ENCODE peak calls at places on chromosome 4, in six cellular contexts. One of them, this sample, is unnamed.

GRCh38 chr4:125365731-125366130 is 51.0 kb downstream of the FAT4 start:
- DNase-seq in astrocyte: no peak
- DNase-seq in suprapubic skin: no peak
- DNase-seq in fibroblast of lung: no peak
- DNase-seq in brain microvascular endothelial cell: no peak
- DNase-seq in sigmoid colon: no peak
- DNase-seq in this sample: no peak

GRCh38 chr4:74426101-74426500 is 18.8 kb upstream of the AREG start:
- DNase-seq in astrocyte: no peak
- DNase-seq in suprapubic skin: no peak
- DNase-seq in fibroblast of lung: peak; percentile 76
- DNase-seq in brain microvascular endothelial cell: peak; percentile 92
- DNase-seq in sigmoid colon: no peak
- DNase-seq in this sample: no peak

GRCh38 chr4:95204873-95205272 is 343.9 kb downstream of the UNC5C start:
- DNase-seq in astrocyte: no peak
- DNase-seq in suprapubic skin: no peak
- DNase-seq in fibroblast of lung: no peak
- DNase-seq in brain microvascular endothelial cell: no peak
- DNase-seq in sigmoid colon: no peak
- DNase-seq in this sample: no peak

GRCh38 chr4:186010821-186011220 is 58.1 kb upstream of the TLR3 start:
- DNase-seq in astrocyte: no peak
- DNase-seq in suprapubic skin: no peak
- DNase-seq in fibroblast of lung: no peak
- DNase-seq in brain microvascular endothelial cell: no peak
- DNase-seq in sigmoid colon: no peak
- DNase-seq in this sample: no peak

GRCh38 chr4:188779586-188779985 is 640.3 kb downstream of the TRIML1 start:
- DNase-seq in astrocyte: no peak
- DNase-seq in suprapubic skin: no peak
- DNase-seq in fibroblast of lung: peak; percentile 6
- DNase-seq in brain microvascular endothelial cell: peak; percentile 7
- DNase-seq in sigmoid colon: no peak
- DNase-seq in this sample: no peak

GRCh38 chr4:82753725-82754410 is 44.7 kb downstream of the SCD5 start:
- DNase-seq in astrocyte: no peak
- DNase-seq in suprapubic skin: no peak
- DNase-seq in fibroblast of lung: peak; percentile 36
- DNase-seq in brain microvascular endothelial cell: no peak
- DNase-seq in sigmoid colon: no peak
- DNase-seq in this sample: peak; percentile 72

GRCh38 chr4:158938462-158939044 is 164.3 kb upstream of the RAPGEF2 start:
- DNase-seq in astrocyte: peak; percentile 57
- DNase-seq in suprapubic skin: no peak
- DNase-seq in fibroblast of lung: peak; percentile 69
- DNase-seq in brain microvascular endothelial cell: no peak
- DNase-seq in sigmoid colon: no peak
- DNase-seq in this sample: no peak

GRCh38 chr4:153620352-153620751 is 63.7 kb upstream of the TLR2 start:
- DNase-seq in astrocyte: no peak
- DNase-seq in suprapubic skin: no peak
- DNase-seq in fibroblast of lung: peak; percentile 24
- DNase-seq in brain microvascular endothelial cell: no peak
- DNase-seq in sigmoid colon: no peak
- DNase-seq in this sample: no peak

GRCh38 chr4:3646280-3646679 is 114.1 kb upstream of the LRPAP1 start:
- DNase-seq in astrocyte: no peak
- DNase-seq in suprapubic skin: no peak
- DNase-seq in fibroblast of lung: no peak
- DNase-seq in brain microvascular endothelial cell: no peak
- DNase-seq in sigmoid colon: no peak
- DNase-seq in this sample: no peak

GRCh38 chr4:68535976-68536375 is 40.1 kb downstream of the UGT2B17 start:
- DNase-seq in astrocyte: no peak
- DNase-seq in suprapubic skin: no peak
- DNase-seq in fibroblast of lung: no peak
- DNase-seq in brain microvascular endothelial cell: no peak
- DNase-seq in sigmoid colon: no peak
- DNase-seq in this sample: no peak

GRCh38 chr4:83096397-83096796 is 18.1 kb downstream of the PLAC8 start:
- DNase-seq in astrocyte: no peak
- DNase-seq in suprapubic skin: no peak
- DNase-seq in fibroblast of lung: no peak
- DNase-seq in brain microvascular endothelial cell: no peak
- DNase-seq in sigmoid colon: no peak
- DNase-seq in this sample: no peak

GRCh38 chr4:41537267-41537890 is 578 bp upstream of the LIMCH1 start:
- DNase-seq in astrocyte: no peak
- DNase-seq in suprapubic skin: no peak
- DNase-seq in fibroblast of lung: no peak
- DNase-seq in brain microvascular endothelial cell: no peak
- DNase-seq in sigmoid colon: no peak
- DNase-seq in this sample: no peak

DNA sequence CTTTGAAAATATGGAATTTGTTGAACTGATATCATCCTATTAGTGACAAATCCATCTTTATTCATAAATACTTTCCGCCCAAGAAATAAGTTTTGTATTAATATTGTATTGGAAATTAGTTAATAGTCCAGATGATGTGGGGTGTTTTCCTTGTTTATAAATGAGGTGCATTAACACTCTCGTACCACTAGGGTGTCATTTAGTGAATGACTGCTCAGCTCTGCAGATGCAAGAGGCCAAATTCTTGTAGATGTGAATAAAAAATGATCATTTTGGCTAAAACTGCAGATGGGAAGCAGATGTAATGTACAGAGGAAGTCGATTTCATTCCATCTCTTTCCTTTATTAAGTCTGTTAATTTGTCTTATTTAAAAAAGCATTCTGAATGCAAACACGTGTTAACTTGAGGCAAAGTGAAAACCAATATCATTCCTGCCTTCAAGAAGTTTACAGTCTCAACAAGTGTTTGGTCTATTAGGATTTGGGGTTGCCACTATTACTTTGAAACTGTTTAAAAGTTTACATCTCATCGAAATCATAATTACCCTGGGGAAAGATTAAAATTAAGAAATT is 108.1 kb downstream of the DHX15 start:
- DNase-seq in astrocyte: peak; percentile 3
- DNase-seq in suprapubic skin: no peak
- DNase-seq in fibroblast of lung: peak; percentile 38
- DNase-seq in brain microvascular endothelial cell: no peak
- DNase-seq in sigmoid colon: no peak
- DNase-seq in this sample: no peak
- TF ChIP-seq CTCF in astrocyte: peak; percentile 64
- TF ChIP-seq CTCF in suprapubic skin: no peak
- TF ChIP-seq CTCF in fibroblast of lung: peak; percentile 67
- TF ChIP-seq CTCF in brain microvascular endothelial cell: peak; percentile 62
- TF ChIP-seq CTCF in sigmoid colon: peak; percentile 38
- TF ChIP-seq CTCF in this sample: peak; percentile 62

GRCh38 chr4:133151301-133151680 is 2.2 kb downstream of the PCDH10 start:
- DNase-seq in astrocyte: peak; percentile 30
- DNase-seq in suprapubic skin: no peak
- DNase-seq in fibroblast of lung: peak; percentile 15
- DNase-seq in brain microvascular endothelial cell: no peak
- DNase-seq in sigmoid colon: peak; percentile 48
- DNase-seq in this sample: no peak

GRCh38 chr4:133150643-133151300 is 1.7 kb downstream of the PCDH10 start:
- DNase-seq in astrocyte: peak; percentile 42
- DNase-seq in suprapubic skin: no peak
- DNase-seq in fibroblast of lung: peak; percentile 12
- DNase-seq in brain microvascular endothelial cell: peak; percentile 20
- DNase-seq in sigmoid colon: peak; percentile 61
- DNase-seq in this sample: peak; percentile 22

GRCh38 chr4:133152801-133153526 is 3.9 kb downstream of the PCDH10 start:
- DNase-seq in astrocyte: peak; percentile 39
- DNase-seq in suprapubic skin: peak; percentile 31
- DNase-seq in fibroblast of lung: peak; percentile 14
- DNase-seq in brain microvascular endothelial cell: peak; percentile 13
- DNase-seq in sigmoid colon: no peak
- DNase-seq in this sample: peak; percentile 4

GRCh38 chr4:133152330-133152791 is 3.3 kb downstream of the PCDH10 start:
- DNase-seq in astrocyte: peak; percentile 43
- DNase-seq in suprapubic skin: peak; percentile 66
- DNase-seq in fibroblast of lung: peak; percentile 21
- DNase-seq in brain microvascular endothelial cell: no peak
- DNase-seq in sigmoid colon: no peak
- DNase-seq in this sample: peak; percentile 20

GRCh38 chr4:133151681-133152329 is 2.7 kb downstream of the PCDH10 start:
- DNase-seq in astrocyte: peak; percentile 48
- DNase-seq in suprapubic skin: peak; percentile 72
- DNase-seq in fibroblast of lung: peak; percentile 12
- DNase-seq in brain microvascular endothelial cell: peak; percentile 9
- DNase-seq in sigmoid colon: peak; percentile 62
- DNase-seq in this sample: no peak
- H3K27me3 ChIP-seq in astrocyte: no peaks in the 10 kb centered on the region
- H3K27me3 ChIP-seq in suprapubic skin: peaks cover 78% of the 10 kb centered on the region
- H3K27me3 ChIP-seq in fibroblast of lung: peaks cover 3% of the 10 kb centered on the region
- H3K27me3 ChIP-seq in brain microvascular endothelial cell: no peaks in the 10 kb centered on the region
- H3K27me3 ChIP-seq in sigmoid colon: peaks cover 16% of the 10 kb centered on the region
- H3K27me3 ChIP-seq in this sample: peaks cover 82% of the 10 kb centered on the region

GRCh38 chr4:39066371-39066770 is 4.3 kb downstream of the KLHL5 start:
- DNase-seq in astrocyte: no peak
- DNase-seq in suprapubic skin: no peak
- DNase-seq in fibroblast of lung: no peak
- DNase-seq in brain microvascular endothelial cell: no peak
- DNase-seq in sigmoid colon: no peak
- DNase-seq in this sample: no peak
- TF ChIP-seq CTCF in astrocyte: no peak
- TF ChIP-seq CTCF in suprapubic skin: no peak
- TF ChIP-seq CTCF in fibroblast of lung: no peak
- TF ChIP-seq CTCF in brain microvascular endothelial cell: no peak
- TF ChIP-seq CTCF in sigmoid colon: no peak
- TF ChIP-seq CTCF in this sample: no peak

GRCh38 chr4:143585548-143585947 is 72.0 kb downstream of the SMARCA5 start:
- DNase-seq in astrocyte: no peak
- DNase-seq in suprapubic skin: no peak
- DNase-seq in fibroblast of lung: no peak
- DNase-seq in brain microvascular endothelial cell: no peak
- DNase-seq in sigmoid colon: no peak
- DNase-seq in this sample: peak; percentile 13

GRCh38 chr4:143586080-143586479 is 72.6 kb downstream of the SMARCA5 start:
- DNase-seq in astrocyte: peak; percentile 12
- DNase-seq in suprapubic skin: no peak
- DNase-seq in fibroblast of lung: no peak
- DNase-seq in brain microvascular endothelial cell: peak; percentile 67
- DNase-seq in sigmoid colon: no peak
- DNase-seq in this sample: no peak

GRCh38 chr4:143581331-143581961 is 67.9 kb downstream of the SMARCA5 start:
- DNase-seq in astrocyte: no peak
- DNase-seq in suprapubic skin: no peak
- DNase-seq in fibroblast of lung: no peak
- DNase-seq in brain microvascular endothelial cell: no peak
- DNase-seq in sigmoid colon: no peak
- DNase-seq in this sample: no peak
- H3K27me3 ChIP-seq in astrocyte: no peaks in the 10 kb centered on the region
- H3K27me3 ChIP-seq in suprapubic skin: no peaks in the 10 kb centered on the region
- H3K27me3 ChIP-seq in fibroblast of lung: no peaks in the 10 kb centered on the region
- H3K27me3 ChIP-seq in brain microvascular endothelial cell: no peaks in the 10 kb centered on the region
- H3K27me3 ChIP-seq in sigmoid colon: no peaks in the 10 kb centered on the region
- H3K27me3 ChIP-seq in this sample: no peaks in the 10 kb centered on the region

GRCh38 chr4:119034276-119035008 is 101.2 kb upstream of the MYOZ2 start:
- DNase-seq in astrocyte: peak; percentile 29
- DNase-seq in suprapubic skin: no peak
- DNase-seq in fibroblast of lung: no peak
- DNase-seq in brain microvascular endothelial cell: no peak
- DNase-seq in sigmoid colon: no peak
- DNase-seq in this sample: no peak
- TF ChIP-seq CTCF in astrocyte: no peak
- TF ChIP-seq CTCF in suprapubic skin: no peak
- TF ChIP-seq CTCF in fibroblast of lung: no peak
- TF ChIP-seq CTCF in brain microvascular endothelial cell: peak; percentile 37
- TF ChIP-seq CTCF in sigmoid colon: no peak
- TF ChIP-seq CTCF in this sample: peak; percentile 17

DNA sequence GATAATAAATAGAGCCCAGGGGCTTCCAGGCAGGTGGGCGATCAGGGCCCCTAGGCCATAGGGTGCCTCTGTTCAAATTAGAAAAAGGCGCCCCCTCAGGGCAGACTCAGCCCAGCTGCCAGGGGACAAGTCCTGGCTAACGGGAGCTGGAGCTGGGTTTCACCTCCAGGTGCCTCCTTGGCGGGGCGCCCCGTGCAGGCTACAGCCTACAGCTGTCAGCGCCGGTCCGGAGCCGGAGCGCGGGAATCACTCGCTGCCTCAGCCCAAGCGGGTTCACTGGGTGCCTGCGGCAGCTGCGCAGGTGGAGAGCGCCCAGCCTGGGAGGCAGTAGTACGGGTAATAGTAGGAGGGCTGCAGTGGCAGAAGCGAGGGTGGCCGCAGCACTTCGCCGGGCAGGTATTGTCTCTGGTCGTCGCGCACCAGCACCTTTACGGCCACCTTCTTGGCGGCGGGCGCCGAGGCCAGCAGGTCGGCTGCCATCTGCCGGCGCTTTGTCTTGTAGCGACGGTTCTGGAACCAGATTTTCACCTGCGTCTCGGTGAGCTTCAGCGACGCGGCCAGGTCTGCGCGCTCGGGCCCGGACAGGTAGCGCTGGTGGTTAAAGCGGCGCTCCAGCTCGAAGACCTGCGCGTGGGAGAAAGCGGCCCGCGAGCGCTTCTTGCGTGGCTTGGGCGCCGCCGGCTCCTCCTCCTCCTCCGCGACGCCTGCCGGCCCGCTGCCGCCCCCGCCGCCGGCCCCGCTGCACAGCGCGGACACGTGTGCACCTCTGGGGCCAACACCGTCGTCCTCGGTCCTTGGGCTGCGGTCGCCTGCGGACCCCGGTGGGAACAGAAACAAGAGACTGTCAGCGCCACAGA is 2.4 kb downstream of the NKX3-2 start:
- DNase-seq in astrocyte: no peak
- DNase-seq in suprapubic skin: no peak
- DNase-seq in fibroblast of lung: no peak
- DNase-seq in brain microvascular endothelial cell: no peak
- DNase-seq in sigmoid colon: peak; percentile 78
- DNase-seq in this sample: peak; percentile 35
- H3K27me3 ChIP-seq in astrocyte: peaks cover 90% of the 10 kb centered on the region
- H3K27me3 ChIP-seq in suprapubic skin: peaks cover 100% of the 10 kb centered on the region
- H3K27me3 ChIP-seq in fibroblast of lung: peaks cover 78% of the 10 kb centered on the region
- H3K27me3 ChIP-seq in brain microvascular endothelial cell: peaks cover 89% of the 10 kb centered on the region
- H3K27me3 ChIP-seq in sigmoid colon: peaks cover 3% of the 10 kb centered on the region
- H3K27me3 ChIP-seq in this sample: peaks cover 100% of the 10 kb centered on the region

GRCh38 chr4:16642897-16643296 is 255.5 kb downstream of the LDB2 start:
- DNase-seq in astrocyte: no peak
- DNase-seq in suprapubic skin: no peak
- DNase-seq in fibroblast of lung: peak; percentile 30
- DNase-seq in brain microvascular endothelial cell: no peak
- DNase-seq in sigmoid colon: no peak
- DNase-seq in this sample: no peak
- TF ChIP-seq CTCF in astrocyte: no peak
- TF ChIP-seq CTCF in suprapubic skin: no peak
- TF ChIP-seq CTCF in fibroblast of lung: peak; percentile 25
- TF ChIP-seq CTCF in brain microvascular endothelial cell: no peak
- TF ChIP-seq CTCF in sigmoid colon: no peak
- TF ChIP-seq CTCF in this sample: peak; percentile 5

This sample was measured in foreskin keratinocyte.